ENCODE peak calls at places on chromosomes 11 and 22, in eight cellular contexts. Q, E, H, G, S, L, K and D are unnamed samples.

GRCh38 chr11:73958521-73959141 is 7.8 kb downstream of the DNAJB13 start:
- DNase-seq in Q (no peak), E (no peak), H (no peak), G (no peak), S (no peak), L (no peak), K (no peak), D (no peak)

GRCh38 chr22:37985751-37986281 is 1.5 kb upstream of the SOX10 start:
- DNase-seq in Q (no peak), E (no peak), H (no peak), G (no peak), S (no peak), L (no peak), K (no peak), D (peak)

GRCh38 chr11:32137263-32137662 is 46.4 kb downstream of the RCN1 start:
- DNase-seq in Q (no peak), E (no peak), H (peak), G (peak), S (no peak), L (no peak), K (no peak), D (no peak)

GRCh38 chr11:71265559-71266092 is 13.2 kb upstream of the SHANK2 start:
- DNase-seq in Q (no peak), E (no peak), H (no peak), G (no peak), S (no peak), L (no peak), K (no peak), D (no peak)

GRCh38 chr11:113618360-113618759 is 87.7 kb downstream of the TMPRSS5 start:
- DNase-seq in Q (no peak), E (no peak), H (peak), G (peak), S (no peak), L (no peak), K (no peak), D (no peak)

GRCh38 chr22:37032134-37032534 is 12.6 kb downstream of the MPST start:
- DNase-seq in Q (no peak), E (no peak), H (no peak), G (no peak), S (no peak), L (no peak), K (no peak), D (no peak)

GRCh38 chr11:44994753-44995152 is 44.1 kb upstream of the TP53I11 start:
- DNase-seq in Q (no peak), E (no peak), H (no peak), G (no peak), S (no peak), L (no peak), K (no peak), D (no peak)

GRCh38 chr11:1748467-1749019 is 1.9 kb downstream of the IFITM10 start:
- DNase-seq in Q (no peak), E (no peak), H (peak), G (no peak), S (no peak), L (no peak), K (no peak), D (no peak)

GRCh38 chr11:71395010-71395560 is 53.1 kb downstream of the DHCR7 start:
- DNase-seq in Q (no peak), E (no peak), H (no peak), G (no peak), S (no peak), L (no peak), K (no peak), D (no peak)

GRCh38 chr11:70429428-70429705 is 31.0 kb downstream of the CTTN start:
- DNase-seq in Q (no peak), E (no peak), H (no peak), G (no peak), S (no peak), L (no peak), K (no peak), D (no peak)

GRCh38 chr11:45816614-45817013 is 11.7 kb downstream of the SLC35C1 start:
- DNase-seq in Q (no peak), E (peak), H (no peak), G (no peak), S (no peak), L (no peak), K (no peak), D (no peak)

GRCh38 chr11:80144932-80145612 is 704.2 kb upstream of the TENM4 start:
- DNase-seq in Q (no peak), E (no peak), H (no peak), G (no peak), S (no peak), L (no peak), K (no peak), D (no peak)

GRCh38 chr22:19631899-19632670 is 82.2 kb upstream of the SEPTIN5 start:
- DNase-seq in Q (peak), E (no peak), H (peak), G (peak), S (no peak), L (no peak), K (peak), D (no peak)

GRCh38 chr11:126949066-126949945 is 51.3 kb downstream of the KIRREL3 start:
- DNase-seq in Q (no peak), E (no peak), H (peak), G (peak), S (no peak), L (no peak), K (no peak), D (no peak)

GRCh38 chr11:111378773-111379499 is at the start of gene POU2AF1:
- DNase-seq in Q (no peak), E (no peak), H (peak), G (peak), S (no peak), L (peak), K (no peak), D (no peak)

GRCh38 chr22:39939830-39940229 is 20.4 kb upstream of the TMA7B start:
- DNase-seq in Q (no peak), E (no peak), H (no peak), G (no peak), S (no peak), L (no peak), K (no peak), D (no peak)

GRCh38 chr11:126101241-126101929 is 38.7 kb upstream of the CDON start:
- DNase-seq in Q (no peak), E (no peak), H (no peak), G (no peak), S (no peak), L (no peak), K (peak), D (no peak)

GRCh38 chr22:50730013-50730891 is 7.8 kb upstream of the ACR start:
- DNase-seq in Q (no peak), E (no peak), H (no peak), G (no peak), S (peak), L (no peak), K (no peak), D (no peak)